ENCODE peak calls at places on chromosome 1, in nine cellular contexts. One of them, this sample, is unnamed.

GRCh38 chr1:1867164-1867563 is 23.7 kb downstream of the GNB1 start:
- DNase-seq in NCI-H2081: no peak
- DNase-seq in tibial nerve: no peak
- DNase-seq in HEK293T: no peak
- DNase-seq in NCI-H774: no peak
- DNase-seq in GDM1: no peak
- DNase-seq in activated naive CD4-positive, alpha-beta T cell: no peak
- DNase-seq in GM12864: no peak
- DNase-seq in natural killer cell: no peak
- DNase-seq in this sample: no peak

GRCh38 chr1:225689882-225690459 is 37.0 kb upstream of the ENAH start:
- DNase-seq in tibial nerve: no peak
- DNase-seq in NCI-H2081: no peak
- DNase-seq in GM12864: no peak
- DNase-seq in activated naive CD4-positive, alpha-beta T cell: no peak
- DNase-seq in HEK293T: no peak
- DNase-seq in natural killer cell: no peak
- DNase-seq in NCI-H774: no peak
- DNase-seq in GDM1: no peak
- DNase-seq in this sample: no peak

GRCh38 chr1:201880928-201881571 is 7.6 kb upstream of the SHISA4 start:
- DNase-seq in activated naive CD4-positive, alpha-beta T cell: no peak
- DNase-seq in tibial nerve: no peak
- DNase-seq in GDM1: no peak
- DNase-seq in NCI-H774: no peak
- DNase-seq in natural killer cell: no peak
- DNase-seq in HEK293T: no peak
- DNase-seq in GM12864: no peak
- DNase-seq in NCI-H2081: no peak
- DNase-seq in this sample: no peak

GRCh38 chr1:203569490-203570318 is 56.9 kb upstream of the ATP2B4 start:
- DNase-seq in tibial nerve: no peak
- DNase-seq in HEK293T: no peak
- DNase-seq in GM12864: no peak
- DNase-seq in NCI-H2081: no peak
- DNase-seq in GDM1: no peak
- DNase-seq in NCI-H774: no peak
- DNase-seq in activated naive CD4-positive, alpha-beta T cell: no peak
- DNase-seq in natural killer cell: no peak
- DNase-seq in this sample: no peak

GRCh38 chr1:205494119-205494518 is 10.3 kb upstream of the CDK18 start:
- DNase-seq in natural killer cell: no peak
- DNase-seq in activated naive CD4-positive, alpha-beta T cell: no peak
- DNase-seq in tibial nerve: no peak
- DNase-seq in GM12864: no peak
- DNase-seq in NCI-H2081: no peak
- DNase-seq in HEK293T: no peak
- DNase-seq in GDM1: no peak
- DNase-seq in NCI-H774: no peak
- DNase-seq in this sample: no peak

GRCh38 chr1:228986093-228986904 is 251.0 kb downstream of the RHOU start:
- DNase-seq in NCI-H774: peak; percentile 21
- DNase-seq in NCI-H2081: peak; percentile 26
- DNase-seq in GDM1: no peak
- DNase-seq in HEK293T: no peak
- DNase-seq in activated naive CD4-positive, alpha-beta T cell: no peak
- DNase-seq in natural killer cell: no peak
- DNase-seq in GM12864: no peak
- DNase-seq in tibial nerve: no peak
- DNase-seq in this sample: no peak

GRCh38 chr1:41382531-41383090 is 21.4 kb downstream of the FOXO6 start:
- DNase-seq in activated naive CD4-positive, alpha-beta T cell: no peak
- DNase-seq in GM12864: no peak
- DNase-seq in HEK293T: no peak
- DNase-seq in natural killer cell: no peak
- DNase-seq in GDM1: no peak
- DNase-seq in NCI-H774: peak; percentile 79
- DNase-seq in NCI-H2081: peak; percentile 54
- DNase-seq in tibial nerve: peak; percentile 45
- DNase-seq in this sample: no peak

GRCh38 chr1:22855668-22856606 is 116.7 kb downstream of the LACTBL1 start:
- DNase-seq in GM12864: no peak
- DNase-seq in NCI-H774: no peak
- DNase-seq in activated naive CD4-positive, alpha-beta T cell: no peak
- DNase-seq in tibial nerve: no peak
- DNase-seq in NCI-H2081: no peak
- DNase-seq in HEK293T: no peak
- DNase-seq in natural killer cell: no peak
- DNase-seq in GDM1: no peak
- DNase-seq in this sample: no peak

GRCh38 chr1:223714849-223715709 is 2.7 kb downstream of the CAPN2 start:
- DNase-seq in tibial nerve: no peak
- DNase-seq in NCI-H774: no peak
- DNase-seq in GM12864: no peak
- DNase-seq in activated naive CD4-positive, alpha-beta T cell: no peak
- DNase-seq in GDM1: no peak
- DNase-seq in HEK293T: peak; percentile 51
- DNase-seq in natural killer cell: no peak
- DNase-seq in NCI-H2081: no peak
- DNase-seq in this sample: no peak

This sample was measured in dermis microvascular lymphatic vessel endothelial cell.